ENCODE peak calls at places on chromosomes 6 and 20, in four cellular contexts. K, C, N and S are unnamed samples.
A peak's percentile ranks its signal among the peaks of the same experiment; 100 is the strongest.

GRCh38 chr6:132392792-132393191 is 8.5 kb downstream of the MOXD1 start:
- DNase-seq in K (no peak), C (peak; percentile 52), N (no peak), S (peak; percentile 35)

GRCh38 chr6:149895702-149896310 is 2.1 kb downstream of the RAET1E start:
- DNase-seq in K (peak; percentile 76), C (peak; percentile 66), N (no peak), S (peak; percentile 92)

GRCh38 chr6:15330174-15330934 is 84.5 kb downstream of the JARID2 start:
- DNase-seq in K (no peak), C (no peak), N (no peak), S (no peak)

GRCh38 chr6:118288355-118289124 is 259.6 kb upstream of the PLN start:
- DNase-seq in K (no peak), C (peak; percentile 27), N (no peak), S (peak; percentile 30)

GRCh38 chr20:2290486-2290885 is 5.3 kb upstream of the TGM3 start:
- DNase-seq in K (no peak), C (no peak), N (no peak), S (no peak)

GRCh38 chr6:69007781-69008180 is 372.7 kb downstream of the ADGRB3 start:
- DNase-seq in K (no peak), C (no peak), N (no peak), S (no peak)

GRCh38 chr6:77131426-77131825 is 331.9 kb downstream of the HTR1B start:
- DNase-seq in K (no peak), C (no peak), N (no peak), S (no peak)

GRCh38 chr6:41939848-41940758 is 1.5 kb downstream of the CCND3 start:
- DNase-seq in K (no peak), C (peak; percentile 53), N (peak; percentile 52), S (peak; percentile 42)

GRCh38 chr6:7086488-7086887 is 21.3 kb upstream of the RREB1 start:
- DNase-seq in K (peak; percentile 11), C (peak; percentile 31), N (no peak), S (no peak)

GRCh38 chr6:157229733-157230132 is 93.6 kb downstream of the TMEM242 start:
- DNase-seq in K (no peak), C (no peak), N (peak; percentile 47), S (no peak)

GRCh38 chr6:25472314-25472713 is 179.7 kb upstream of the SCGN start:
- DNase-seq in K (no peak), C (peak; percentile 24), N (peak; percentile 56), S (peak; percentile 16)

GRCh38 chr20:40397483-40397882 is 291.6 kb downstream of the MAFB start:
- DNase-seq in K (no peak), C (no peak), N (no peak), S (no peak)

GRCh38 chr20:16123623-16124022 is 449.6 kb downstream of the KIF16B start:
- DNase-seq in K (no peak), C (no peak), N (no peak), S (no peak)

GRCh38 chr6:131061771-131062160 is 1.3 kb downstream of the EPB41L2 start:
- DNase-seq in K (no peak), C (peak; percentile 34), N (no peak), S (no peak)

GRCh38 chr20:23049933-23050838 is 714 bp upstream of the THBD start:
- DNase-seq in K (peak; percentile 20), C (peak; percentile 51), N (peak; percentile 47), S (peak; percentile 78)

GRCh38 chr20:63778034-63778752 is 38.6 kb downstream of the SLC2A4RG start:
- DNase-seq in K (no peak), C (peak; percentile 44), N (no peak), S (no peak)

GRCh38 chr6:41182069-41183034 is 18.6 kb downstream of the TREML2 start:
- DNase-seq in K (peak; percentile 50), C (peak; percentile 77), N (peak; percentile 62), S (peak; percentile 70)

GRCh38 chr6:117317261-117317660 is 51.9 kb downstream of the VGLL2 start:
- DNase-seq in K (no peak), C (peak; percentile 40), N (peak; percentile 54), S (peak; percentile 27)

GRCh38 chr6:138307816-138308727 is 69.6 kb upstream of the SMIM28 start:
- DNase-seq in K (peak; percentile 23), C (peak; percentile 68), N (no peak), S (peak; percentile 16)

GRCh38 chr20:50189681-50190250 is 864 bp upstream of the CEBPB start:
- DNase-seq in K (no peak), C (peak; percentile 51), N (peak; percentile 23), S (peak; percentile 23)

GRCh38 chr20:9460518-9460917 is 53.9 kb upstream of the LAMP5 start:
- DNase-seq in K (peak; percentile 57), C (peak; percentile 52), N (no peak), S (peak; percentile 72)

GRCh38 chr20:4295226-4295625 is 279.9 kb upstream of the RNF24 start:
- DNase-seq in K (no peak), C (no peak), N (no peak), S (no peak)

DNA sequence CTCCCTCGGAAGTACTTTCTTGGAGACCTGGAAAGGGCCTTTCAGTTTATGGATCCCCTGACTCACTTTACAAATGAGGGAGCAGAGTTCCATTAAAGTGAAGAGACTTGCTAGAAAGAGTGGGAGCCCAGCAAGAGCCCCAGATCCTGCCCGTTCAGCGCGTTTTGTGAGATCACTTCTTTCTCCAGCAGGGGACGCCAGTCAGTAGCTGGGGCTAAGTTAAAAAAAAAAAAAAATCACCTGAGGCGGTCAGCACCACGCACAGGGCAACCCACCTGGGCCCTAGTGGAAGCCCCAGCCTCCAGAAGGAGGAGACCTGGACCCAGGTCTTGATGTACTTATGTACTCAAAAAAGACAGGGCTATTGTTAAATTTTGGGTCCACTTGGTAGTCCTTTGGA is 274.5 kb upstream of the RNF24 start:
- DNase-seq in K (no peak), C (no peak), N (no peak), S (peak; percentile 15)
- TF ChIP-seq CTCF in K (peak; percentile 5), C (peak; percentile 18), N (peak; percentile 6), S (no peak)

GRCh38 chr6:33719326-33719987 is 8.0 kb upstream of the UQCC2 start:
- DNase-seq in K (no peak), C (no peak), N (no peak), S (no peak)
- TF ChIP-seq CTCF in K (no peak), C (no peak), N (no peak), S (no peak)

GRCh38 chr6:170311696-170312095 is 5.1 kb downstream of the FAM120B start:
- DNase-seq in K (no peak), C (peak; percentile 22), N (no peak), S (no peak)

GRCh38 chr6:170306324-170307079 is at the start of gene FAM120B:
- DNase-seq in K (peak; percentile 96), C (peak; percentile 96), N (peak; percentile 80), S (peak; percentile 94)

GRCh38 chr6:170305772-170306323 is 710 bp upstream of the FAM120B start:
- DNase-seq in K (no peak), C (no peak), N (no peak), S (no peak)

GRCh38 chr6:170308761-170309160 is 2.2 kb downstream of the FAM120B start:
- DNase-seq in K (no peak), C (no peak), N (peak; percentile 52), S (no peak)

DNA sequence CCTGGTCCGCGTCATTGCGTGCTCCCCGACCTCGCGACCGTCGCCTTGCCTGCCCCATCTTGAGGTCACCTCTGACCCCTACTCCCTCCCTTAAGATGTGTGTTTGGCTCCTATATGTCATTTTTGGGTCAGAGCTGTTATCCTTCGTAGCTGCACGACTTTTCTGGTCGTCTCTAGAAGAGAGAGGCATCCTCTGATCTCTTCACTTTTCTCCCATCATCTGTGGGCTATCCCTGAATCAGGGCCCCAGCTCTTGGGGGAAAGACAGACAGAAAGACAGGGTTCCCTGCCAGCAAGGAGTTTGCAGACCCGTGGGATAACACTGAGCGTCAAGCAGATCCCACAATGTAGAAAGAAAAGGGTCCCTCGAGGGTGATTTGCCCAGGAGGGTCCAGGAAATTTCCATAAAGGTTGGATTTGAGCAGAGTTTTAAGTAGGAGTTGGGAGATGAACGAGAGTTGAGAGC is 555 bp downstream of the FAM120B start:
- DNase-seq in K (no peak), C (no peak), N (no peak), S (no peak)
- TF ChIP-seq CTCF in K (no peak), C (no peak), N (no peak), S (no peak)

DNA sequence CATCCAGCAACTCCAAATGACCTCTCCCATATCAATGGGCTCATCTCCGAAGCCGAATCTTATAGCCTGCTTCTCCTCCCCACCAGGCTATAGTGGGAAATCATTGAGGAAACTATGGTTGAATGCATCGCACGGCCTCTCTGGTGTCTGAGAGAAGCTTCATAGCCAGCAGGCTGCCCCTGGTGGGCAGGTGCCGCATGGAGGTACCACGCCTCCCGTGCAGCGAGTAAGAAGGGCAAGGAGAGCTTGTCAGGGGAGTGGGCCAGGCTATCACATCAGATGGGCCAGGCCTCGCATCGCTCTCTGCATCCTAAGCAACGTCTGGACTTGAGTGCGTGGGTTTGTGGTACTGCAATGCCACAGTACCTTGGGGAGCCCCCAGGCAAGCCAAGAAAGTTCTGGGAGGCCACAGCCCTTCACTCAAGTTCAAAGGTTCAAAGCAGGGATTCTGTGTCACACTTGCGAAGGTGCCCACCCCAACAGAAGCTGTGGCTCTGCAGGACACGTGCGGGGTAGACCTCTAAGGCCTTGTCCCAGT is 8.6 kb upstream of the IRF4 start:
- DNase-seq in K (no peak), C (no peak), N (no peak), S (no peak)
- TF ChIP-seq CTCF in K (no peak), C (no peak), N (no peak), S (no peak)

GRCh38 chr20:44052166-44052565 is 134.8 kb downstream of the JPH2 start:
- DNase-seq in K (no peak), C (no peak), N (no peak), S (no peak)
- TF ChIP-seq CTCF in K (no peak), C (no peak), N (no peak), S (no peak)

GRCh38 chr6:4957521-4958231 is 46.2 kb downstream of the RPP40 start:
- DNase-seq in K (no peak), C (no peak), N (peak; percentile 44), S (peak; percentile 33)
- TF ChIP-seq CTCF in K (peak; percentile 33), C (peak; percentile 44), N (peak; percentile 57), S (peak; percentile 7)

DNA sequence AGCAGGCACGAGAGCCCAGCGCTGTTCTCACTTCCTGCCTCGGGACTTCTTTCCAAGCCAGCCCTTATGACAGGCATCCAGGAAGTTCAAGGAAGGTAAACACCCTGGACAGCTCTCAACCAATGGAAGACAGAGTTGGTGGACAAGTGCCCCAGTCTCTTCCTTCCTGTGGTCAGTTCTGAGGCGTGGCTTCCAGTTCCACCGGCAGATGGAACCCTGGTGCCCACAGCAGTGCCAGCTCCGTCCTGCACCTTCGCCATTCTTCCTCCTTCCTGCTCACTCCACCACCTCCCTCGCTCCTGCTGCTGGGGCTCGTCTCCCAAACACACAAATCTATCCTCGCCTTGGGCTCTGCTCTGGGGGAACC is 162.8 kb downstream of the GRM4 start:
- DNase-seq in K (no peak), C (peak; percentile 17), N (no peak), S (peak; percentile 31)
- TF ChIP-seq CTCF in K (no peak), C (no peak), N (peak; percentile 6), S (no peak)

GRCh38 chr6:20212392-20213111 is at the start of gene MBOAT1:
- DNase-seq in K (peak; percentile 93), C (peak; percentile 94), N (peak; percentile 83), S (peak; percentile 94)
- TF ChIP-seq CTCF in K (no peak), C (no peak), N (no peak), S (no peak)